ENCODE peak calls at places on chromosomes 12 and 14, in four cellular contexts. One of them, this sample, is unnamed.

GRCh38 chr12:42893802-42894201 is 304.3 kb upstream of the PRICKLE1 start:
- DNase-seq in lung: no peak
- DNase-seq in HFF-Myc: no peak
- DNase-seq in stomach: no peak
- DNase-seq in this sample: no peak

GRCh38 chr14:55711171-55711811 is 131.3 kb downstream of the KTN1 start:
- DNase-seq in lung: no peak
- DNase-seq in HFF-Myc: no peak
- DNase-seq in stomach: no peak
- DNase-seq in this sample: no peak

GRCh38 chr12:89731614-89732013 is 23.0 kb upstream of the ATP2B1 start:
- DNase-seq in lung: no peak
- DNase-seq in stomach: no peak
- DNase-seq in HFF-Myc: no peak
- DNase-seq in this sample: no peak

GRCh38 chr14:53948181-53948884 is 8.3 kb downstream of the BMP4 start:
- DNase-seq in stomach: no peak
- DNase-seq in lung: no peak
- DNase-seq in HFF-Myc: no peak
- DNase-seq in this sample: no peak

GRCh38 chr14:104650057-104650980 is 39.1 kb upstream of the INF2 start:
- DNase-seq in stomach: peak
- DNase-seq in HFF-Myc: no peak
- DNase-seq in lung: peak
- DNase-seq in this sample: no peak

GRCh38 chr12:105493091-105493615 is 162.7 kb downstream of the C12orf75 start:
- DNase-seq in stomach: no peak
- DNase-seq in HFF-Myc: no peak
- DNase-seq in lung: no peak
- DNase-seq in this sample: no peak

GRCh38 chr14:61642246-61642982 is 52.9 kb upstream of the HIF1A start:
- DNase-seq in stomach: no peak
- DNase-seq in HFF-Myc: peak
- DNase-seq in lung: no peak
- DNase-seq in this sample: no peak

GRCh38 chr14:102859911-102860310 is 62.6 kb upstream of the AMN start:
- DNase-seq in stomach: no peak
- DNase-seq in lung: no peak
- DNase-seq in HFF-Myc: no peak
- DNase-seq in this sample: no peak

GRCh38 chr14:64303471-64303917 is 9.3 kb upstream of the ESR2 start:
- DNase-seq in stomach: no peak
- DNase-seq in lung: no peak
- DNase-seq in HFF-Myc: peak
- DNase-seq in this sample: no peak

GRCh38 chr12:127280393-127281275 is 986.3 kb upstream of the TMEM132C start:
- DNase-seq in stomach: peak
- DNase-seq in lung: peak
- DNase-seq in HFF-Myc: no peak
- DNase-seq in this sample: no peak

GRCh38 chr14:99422220-99423010 is 58.2 kb downstream of the SETD3 start:
- DNase-seq in stomach: no peak
- DNase-seq in lung: no peak
- DNase-seq in HFF-Myc: no peak
- DNase-seq in this sample: no peak

GRCh38 chr12:5817246-5817645 is 127.8 kb downstream of the ANO2 start:
- DNase-seq in stomach: no peak
- DNase-seq in lung: no peak
- DNase-seq in HFF-Myc: no peak
- DNase-seq in this sample: no peak

GRCh38 chr12:92039048-92039447 is 106.6 kb downstream of the BTG1 start:
- DNase-seq in stomach: no peak
- DNase-seq in lung: no peak
- DNase-seq in HFF-Myc: no peak
- DNase-seq in this sample: no peak

GRCh38 chr12:109718390-109718789 is 4.8 kb downstream of the FAM222A start:
- DNase-seq in HFF-Myc: no peak
- DNase-seq in lung: no peak
- DNase-seq in stomach: no peak
- DNase-seq in this sample: no peak

GRCh38 chr12:10131101-10131632 is 1.2 kb upstream of the CLEC7A start:
- DNase-seq in stomach: no peak
- DNase-seq in HFF-Myc: no peak
- DNase-seq in lung: no peak
- DNase-seq in this sample: no peak

GRCh38 chr12:177336-177979 is 36.5 kb downstream of the SLC6A12 start:
- DNase-seq in stomach: no peak
- DNase-seq in lung: no peak
- DNase-seq in HFF-Myc: no peak
- DNase-seq in this sample: no peak

GRCh38 chr12:1970331-1970900 is 33.8 kb downstream of the DCP1B start:
- DNase-seq in HFF-Myc: no peak
- DNase-seq in stomach: no peak
- DNase-seq in lung: no peak
- DNase-seq in this sample: no peak

DNA sequence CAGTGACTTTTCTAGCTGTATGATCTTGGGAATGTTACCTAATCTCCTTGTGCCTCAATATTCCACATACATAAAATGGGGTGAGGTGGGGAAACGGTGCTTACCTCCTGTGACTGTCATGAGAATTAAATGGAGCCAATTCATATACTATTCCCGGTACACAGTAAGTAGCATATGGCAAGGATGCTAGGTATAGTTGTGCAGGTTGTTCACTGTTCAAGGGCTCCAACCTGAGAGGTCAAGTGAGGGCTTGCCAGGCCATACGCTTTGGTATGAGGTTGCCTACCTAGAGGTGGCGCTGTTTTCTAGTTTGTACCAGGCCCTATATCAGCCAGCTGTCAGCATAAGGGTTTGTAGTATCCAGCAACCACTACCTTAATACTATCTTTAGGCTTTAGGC is 3.6 kb upstream of the BATF start:
- DNase-seq in lung: no peak
- DNase-seq in HFF-Myc: no peak
- DNase-seq in stomach: no peak
- DNase-seq in this sample: no peak
- H3K4me3 ChIP-seq in lung: no peak
- H3K4me3 ChIP-seq in HFF-Myc: no peak
- H3K4me3 ChIP-seq in stomach: no peak
- H3K4me3 ChIP-seq in this sample: no peak

DNA sequence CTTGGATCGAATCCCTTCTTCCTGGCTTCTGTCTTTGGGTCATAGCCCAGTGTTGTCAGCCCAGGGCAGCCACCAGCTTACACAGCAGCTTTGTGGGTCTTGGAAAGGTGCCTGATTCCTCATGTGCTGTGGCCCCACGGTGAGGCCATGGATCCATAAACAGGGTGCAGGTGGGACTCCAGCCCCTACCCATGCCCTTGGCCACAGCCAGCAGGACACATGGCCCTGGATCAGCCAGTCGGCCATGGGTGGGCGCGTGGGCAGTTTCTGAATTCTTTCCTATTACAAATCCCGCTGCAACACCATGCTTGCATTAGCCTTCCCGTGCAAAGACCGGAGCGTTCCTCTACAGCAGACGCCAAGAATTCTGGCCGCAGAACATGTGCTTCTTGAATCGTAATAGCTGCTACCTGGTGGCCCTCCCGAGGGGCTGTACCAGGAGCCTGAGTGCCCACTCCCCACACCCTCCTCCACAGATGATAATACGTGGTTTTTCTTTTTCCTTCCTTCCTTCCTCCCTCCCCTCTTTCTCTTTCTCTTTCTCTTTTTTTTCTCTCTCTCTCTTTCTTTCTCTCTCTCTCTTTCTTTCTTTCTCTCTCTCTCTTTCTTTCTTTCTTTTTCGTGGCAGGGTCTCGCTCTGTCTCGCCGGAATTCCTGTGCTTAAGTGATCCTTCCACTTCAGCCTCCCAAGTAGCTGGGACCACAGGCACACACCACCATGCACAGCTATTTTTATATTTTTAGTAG is 2.9 kb upstream of the MMP17 start:
- DNase-seq in HFF-Myc: no peak
- DNase-seq in lung: no peak
- DNase-seq in stomach: no peak
- DNase-seq in this sample: no peak
- H3K4me3 ChIP-seq in HFF-Myc: no peak
- H3K4me3 ChIP-seq in lung: no peak
- H3K4me3 ChIP-seq in stomach: no peak
- H3K4me3 ChIP-seq in this sample: no peak

GRCh38 chr12:124297856-124298255 is 3.0 kb downstream of the RFLNA start:
- DNase-seq in HFF-Myc: no peak
- DNase-seq in stomach: no peak
- DNase-seq in lung: no peak
- DNase-seq in this sample: no peak

GRCh38 chr12:124295431-124296058 is 652 bp downstream of the RFLNA start:
- DNase-seq in stomach: no peak
- DNase-seq in lung: no peak
- DNase-seq in HFF-Myc: no peak
- DNase-seq in this sample: no peak

GRCh38 chr12:124296916-124297351 is 2.0 kb downstream of the RFLNA start:
- DNase-seq in stomach: no peak
- DNase-seq in HFF-Myc: no peak
- DNase-seq in lung: no peak
- DNase-seq in this sample: no peak

GRCh38 chr12:124297389-124297788 is 2.5 kb downstream of the RFLNA start:
- DNase-seq in HFF-Myc: no peak
- DNase-seq in stomach: no peak
- DNase-seq in lung: no peak
- DNase-seq in this sample: no peak

GRCh38 chr12:124296295-124296915 is 1.5 kb downstream of the RFLNA start:
- DNase-seq in HFF-Myc: no peak
- DNase-seq in stomach: no peak
- DNase-seq in lung: no peak
- DNase-seq in this sample: no peak
- H3K4me3 ChIP-seq in HFF-Myc: no peak
- H3K4me3 ChIP-seq in stomach: peak
- H3K4me3 ChIP-seq in lung: no peak
- H3K4me3 ChIP-seq in this sample: no peak

DNA sequence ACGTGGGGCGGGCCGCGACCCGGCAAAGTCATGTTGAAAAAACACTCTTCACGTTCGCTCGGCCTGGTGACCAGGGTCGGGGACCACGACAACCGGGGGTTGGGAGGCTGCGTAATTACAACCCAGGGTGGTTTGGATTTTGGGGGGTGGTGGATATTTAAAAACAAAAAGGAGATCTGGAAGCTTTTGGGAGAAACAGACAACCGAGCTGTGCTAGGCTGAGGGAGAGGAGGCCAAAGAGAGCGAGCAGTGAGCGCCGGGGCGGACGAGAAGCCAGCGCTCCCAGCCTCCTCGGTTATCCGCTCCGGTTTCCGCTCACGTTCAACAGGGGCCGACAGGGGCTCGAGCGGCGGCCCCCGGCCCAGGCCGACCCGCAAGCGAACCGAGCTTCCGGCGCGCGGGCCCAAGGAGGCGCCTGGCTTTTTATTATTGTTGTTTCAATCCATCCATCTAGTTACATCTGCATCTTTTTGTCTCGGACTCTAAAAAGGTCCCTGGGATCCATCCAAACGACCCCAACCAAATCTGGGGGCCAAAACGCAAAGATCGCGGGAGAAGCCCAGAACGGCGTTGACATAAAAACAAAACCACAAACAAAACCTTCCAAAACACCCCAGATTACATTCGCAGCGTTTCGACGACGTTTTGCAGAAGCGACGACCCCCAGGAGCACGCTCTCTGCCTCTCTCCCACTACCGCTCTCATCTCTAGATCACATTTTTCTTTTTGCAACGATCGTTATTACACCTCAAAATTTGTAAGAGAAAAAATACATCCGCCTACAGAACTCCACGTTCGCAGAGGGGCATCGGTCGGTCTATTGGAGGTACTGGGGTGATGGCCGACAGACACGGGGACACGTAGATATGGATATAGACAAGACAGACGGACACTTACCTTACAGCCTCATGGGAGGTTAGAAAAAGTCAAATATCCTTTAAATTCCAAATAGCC is 740 bp downstream of the OTX2 start:
- DNase-seq in HFF-Myc: no peak
- DNase-seq in stomach: no peak
- DNase-seq in lung: no peak
- DNase-seq in this sample: no peak
- H3K4me3 ChIP-seq in HFF-Myc: no peak
- H3K4me3 ChIP-seq in stomach: no peak
- H3K4me3 ChIP-seq in lung: no peak
- H3K4me3 ChIP-seq in this sample: peak